ENCODE peak calls at places on chromosomes 6 and 20, in six cellular contexts. S is GM12878, X is suprapubic skin, D is stomach, Q is H1, P is HepG2. J is an unnamed sample.

GRCh38 chr20:40536866-40537265 is 152.2 kb downstream of the MAFB start:
- DNase-seq in Q (no peak), P (no peak), D (no peak), X (no peak), S (no peak), J (no peak)

GRCh38 chr20:43243672-43244269 is 54.1 kb upstream of the PTPRT start:
- DNase-seq in P (no peak), Q (peak), X (no peak), D (no peak), S (no peak), J (no peak)

GRCh38 chr6:26284537-26285142 is 80.4 kb upstream of the BTN3A2 start:
- DNase-seq in Q (peak), D (peak), P (no peak), S (peak), X (peak), J (peak)

GRCh38 chr20:22491188-22491500 is 93.2 kb downstream of the FOXA2 start:
- DNase-seq in Q (no peak), D (no peak), P (no peak), X (no peak), S (no peak), J (peak)

GRCh38 chr6:62217866-62218265 is 68.2 kb downstream of the KHDRBS2 start:
- DNase-seq in S (no peak), P (no peak), Q (no peak), D (no peak), X (no peak), J (no peak)

GRCh38 chr20:36852187-36852586 is 23.8 kb upstream of the TLDC2 start:
- DNase-seq in D (no peak), S (no peak), P (no peak), Q (no peak), X (no peak), J (no peak)

GRCh38 chr20:17661121-17661744 is 20.8 kb downstream of the RRBP1 start:
- DNase-seq in P (peak), S (no peak), Q (no peak), D (no peak), X (peak), J (no peak)

GRCh38 chr6:27814665-27815424 is 97.4 kb downstream of the OR2B2 start:
- DNase-seq in X (no peak), D (peak), S (peak), P (peak), Q (peak), J (peak)

GRCh38 chr6:34243901-34244884 is 4.6 kb downstream of the SMIM29 start:
- DNase-seq in X (peak), S (no peak), Q (no peak), P (peak), D (peak), J (peak)

DNA sequence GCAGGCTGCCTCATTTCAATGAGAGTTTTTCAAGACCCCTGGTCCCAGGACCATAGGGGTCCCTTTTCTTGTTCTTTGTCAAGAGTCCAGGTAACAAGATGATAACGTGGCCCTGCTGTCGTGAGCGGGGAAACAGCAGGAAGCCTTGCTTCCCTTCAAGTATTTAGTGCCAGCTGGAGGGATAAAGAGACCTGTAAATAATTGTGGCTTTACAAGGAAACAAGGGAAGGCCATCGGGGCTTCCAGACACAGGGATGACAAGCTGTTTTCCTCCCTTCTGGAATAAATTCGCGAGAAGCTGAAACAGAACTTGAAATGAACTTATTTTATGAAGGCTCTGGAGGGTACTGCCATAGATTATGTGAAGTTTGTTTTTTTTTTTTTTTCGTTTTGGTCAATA is 163.2 kb downstream of the SYNDIG1 start:
- DNase-seq in D (no peak), S (no peak), X (no peak), Q (peak), P (no peak), J (no peak)
- TF ChIP-seq POLR2AphosphoS5 in D (no peak), S (no peak), X (no peak), Q (no peak), P (no peak), J (no peak)

DNA sequence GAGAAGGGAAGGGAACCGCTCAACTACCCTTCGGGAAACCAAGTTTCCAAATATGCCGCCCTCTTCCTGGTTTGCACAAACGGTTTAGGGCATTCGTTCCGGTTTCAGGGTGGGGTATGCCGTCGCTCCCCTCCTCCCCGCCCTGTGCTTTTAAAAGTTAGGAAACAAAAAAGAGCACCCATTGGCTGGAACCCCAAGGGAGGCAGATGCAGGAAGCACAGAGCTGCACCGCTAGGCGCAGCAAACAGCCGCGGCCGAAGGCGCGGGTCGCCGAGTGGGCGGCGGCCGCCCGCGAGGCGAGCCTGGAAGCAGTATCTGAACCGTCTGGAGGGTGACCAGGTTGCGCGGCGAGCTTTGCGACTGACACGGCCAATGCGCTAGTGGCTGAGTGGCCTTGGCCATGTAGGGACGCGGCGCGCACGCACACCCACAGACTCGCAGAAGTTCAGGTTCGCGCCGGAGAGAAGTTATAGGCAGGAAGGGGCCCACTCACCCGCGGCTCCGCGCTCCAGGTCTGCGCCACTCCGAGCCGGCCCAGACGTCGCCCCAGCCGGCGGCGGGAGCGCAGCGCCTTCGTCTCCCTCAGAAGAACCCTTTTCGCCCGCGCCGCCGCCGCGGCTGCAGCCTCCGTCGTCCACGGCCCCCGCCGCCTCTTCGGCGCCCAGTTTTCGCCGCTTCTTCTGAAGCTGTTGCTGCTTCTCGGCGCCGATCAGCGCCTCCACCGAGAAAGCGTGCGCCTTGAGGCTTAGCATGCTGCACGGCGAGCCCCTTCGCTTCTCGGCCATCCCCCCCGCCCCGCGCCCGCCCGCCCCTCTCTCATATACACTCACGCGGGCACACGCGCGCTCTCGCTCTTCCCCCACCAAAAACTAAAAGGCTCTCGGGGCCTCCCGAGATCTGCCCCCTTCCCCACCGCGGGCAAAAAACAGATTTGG is 734 bp downstream of the TBX18 start:
- DNase-seq in Q (peak), D (no peak), P (no peak), X (peak), S (no peak), J (peak)
- TF ChIP-seq EP300 in Q (no peak), D (no peak), P (no peak), X (no peak), S (no peak), J (no peak)

DNA sequence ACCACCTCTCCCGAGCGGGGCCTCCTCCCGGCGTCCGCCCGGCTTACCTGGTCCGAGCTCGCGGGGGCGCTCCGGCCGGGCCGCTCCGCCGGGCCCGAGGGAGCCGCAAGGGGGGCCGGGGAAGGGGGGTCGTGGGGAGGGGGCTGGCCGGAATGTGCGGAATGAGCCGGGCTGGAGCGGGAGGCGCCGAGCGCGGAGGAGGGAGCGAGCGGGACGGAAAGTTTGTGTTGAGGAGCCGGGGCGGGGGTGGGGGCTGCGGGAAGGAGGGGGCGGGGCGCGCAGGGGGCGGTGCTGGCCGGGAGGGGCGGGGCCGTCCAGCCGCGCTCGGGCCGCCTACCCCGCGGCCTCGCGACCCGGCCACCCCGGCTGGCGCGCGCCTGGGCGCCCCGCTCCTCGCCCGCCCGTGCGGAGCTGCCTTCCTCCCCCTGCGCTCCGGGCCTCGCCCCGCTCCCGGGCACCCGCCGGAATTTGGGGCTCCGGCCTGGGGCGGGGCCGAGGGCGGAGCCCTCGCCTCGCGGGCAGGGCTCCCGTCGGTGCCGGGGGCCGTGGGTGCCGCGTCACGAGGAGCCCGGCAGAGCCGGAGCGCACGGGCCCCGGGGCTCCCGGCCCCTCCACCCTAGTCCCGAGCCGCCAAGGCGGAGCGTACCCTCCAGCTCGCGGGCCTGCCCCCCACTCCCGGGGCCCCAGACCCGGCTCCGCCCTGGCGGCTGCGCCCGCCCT is at the start of gene TEAD3:
- DNase-seq in Q (no peak), S (no peak), P (peak), X (peak), D (peak), J (peak)
- H3K27ac ChIP-seq in Q (peak), S (no peak), P (peak), X (peak), D (peak), J (peak)

DNA sequence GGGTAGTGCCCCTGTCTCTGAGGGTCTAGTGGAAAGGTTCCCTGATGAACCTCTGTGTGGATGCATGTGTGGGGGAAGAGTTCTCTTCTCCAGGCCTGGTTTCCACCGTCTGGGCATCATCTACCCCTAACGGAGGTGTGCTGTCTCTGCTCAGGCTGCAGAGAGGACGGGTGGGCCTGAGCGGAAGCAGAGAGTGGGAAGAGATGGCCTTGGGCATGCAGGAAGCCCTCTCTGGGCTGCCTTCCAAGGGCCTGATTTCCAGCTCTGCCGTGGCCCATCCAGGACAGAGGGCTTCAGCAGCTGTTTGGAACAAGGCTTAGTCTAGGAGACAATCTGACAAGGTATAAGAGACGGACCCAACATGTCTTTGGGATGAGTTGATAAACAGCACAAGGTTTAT is 220.1 kb upstream of the DTNBP1 start:
- DNase-seq in X (no peak), Q (no peak), S (no peak), P (no peak), D (no peak), J (no peak)
- TF ChIP-seq POLR2AphosphoS5 in X (no peak), Q (no peak), S (no peak), P (no peak), D (no peak), J (peak)

DNA sequence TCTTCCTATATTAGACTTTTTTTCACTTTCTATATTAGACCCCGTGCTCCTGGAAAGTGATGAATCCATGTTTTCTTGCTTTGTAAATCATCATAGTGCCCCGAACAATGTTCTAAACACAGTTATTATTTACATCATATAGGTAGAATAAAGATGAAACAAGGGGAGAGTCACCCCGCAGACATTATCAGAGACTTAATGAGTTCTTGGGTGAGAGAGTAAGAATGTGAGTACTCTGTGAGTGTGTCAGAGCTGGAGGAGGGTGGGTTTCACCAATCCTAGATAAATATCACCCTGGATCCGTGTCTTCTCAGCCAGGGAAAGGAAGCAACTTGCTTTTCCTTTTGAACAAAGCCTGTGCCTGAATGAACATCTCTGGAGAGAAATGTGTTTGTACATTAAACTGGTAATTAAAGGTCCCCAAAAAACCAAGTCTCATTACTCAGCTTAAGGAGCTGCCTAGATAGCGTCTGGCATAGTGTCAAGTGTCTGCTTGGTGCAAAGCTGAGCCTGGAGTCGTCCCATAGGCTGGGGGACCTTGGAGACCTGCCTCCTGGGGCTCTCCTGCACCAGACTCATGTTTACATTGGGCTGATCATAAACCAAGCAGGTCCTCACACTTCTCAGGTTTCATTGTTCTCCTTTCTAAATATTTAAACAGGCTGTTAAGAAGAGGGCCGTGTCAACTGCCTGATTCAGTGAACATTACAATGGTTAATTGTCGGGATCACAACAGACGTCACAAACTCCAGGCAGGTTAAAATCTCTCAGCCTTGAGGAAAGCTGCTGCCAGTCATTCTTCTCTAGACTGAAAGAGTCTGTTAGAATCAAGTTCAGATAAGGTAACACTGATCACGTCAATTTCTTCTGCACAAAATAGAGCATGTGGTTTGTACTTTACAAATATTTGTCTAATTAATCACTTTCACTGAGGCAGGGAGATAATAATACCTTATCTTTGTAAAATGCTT is 179.7 kb upstream of the MYLIP start:
- DNase-seq in D (peak), P (peak), X (no peak), Q (no peak), S (no peak), J (peak)
- TF ChIP-seq EP300 in D (no peak), P (no peak), X (no peak), Q (no peak), S (no peak), J (no peak)

GRCh38 chr6:136764522-136764993 is 27.7 kb downstream of the MAP3K5 start:
- DNase-seq in X (no peak), D (no peak), S (peak), P (no peak), Q (no peak), J (no peak)
- H3K27ac ChIP-seq in X (no peak), D (peak), S (peak), P (no peak), Q (no peak), J (no peak)

GRCh38 chr20:49184691-49185070 is 3.5 kb downstream of the STAU1 start:
- DNase-seq in S (no peak), X (no peak), P (no peak), D (no peak), Q (no peak), J (no peak)

GRCh38 chr20:49185071-49185757 is 2.9 kb downstream of the STAU1 start:
- DNase-seq in P (peak), S (no peak), Q (no peak), X (no peak), D (no peak), J (no peak)

GRCh38 chr20:49187330-49188100 is 619 bp downstream of the STAU1 start:
- DNase-seq in S (no peak), D (peak), X (peak), P (no peak), Q (no peak), J (no peak)

GRCh38 chr20:49188101-49188784 is at the start of gene STAU1:
- DNase-seq in S (peak), X (peak), D (peak), P (peak), Q (peak), J (peak)

DNA sequence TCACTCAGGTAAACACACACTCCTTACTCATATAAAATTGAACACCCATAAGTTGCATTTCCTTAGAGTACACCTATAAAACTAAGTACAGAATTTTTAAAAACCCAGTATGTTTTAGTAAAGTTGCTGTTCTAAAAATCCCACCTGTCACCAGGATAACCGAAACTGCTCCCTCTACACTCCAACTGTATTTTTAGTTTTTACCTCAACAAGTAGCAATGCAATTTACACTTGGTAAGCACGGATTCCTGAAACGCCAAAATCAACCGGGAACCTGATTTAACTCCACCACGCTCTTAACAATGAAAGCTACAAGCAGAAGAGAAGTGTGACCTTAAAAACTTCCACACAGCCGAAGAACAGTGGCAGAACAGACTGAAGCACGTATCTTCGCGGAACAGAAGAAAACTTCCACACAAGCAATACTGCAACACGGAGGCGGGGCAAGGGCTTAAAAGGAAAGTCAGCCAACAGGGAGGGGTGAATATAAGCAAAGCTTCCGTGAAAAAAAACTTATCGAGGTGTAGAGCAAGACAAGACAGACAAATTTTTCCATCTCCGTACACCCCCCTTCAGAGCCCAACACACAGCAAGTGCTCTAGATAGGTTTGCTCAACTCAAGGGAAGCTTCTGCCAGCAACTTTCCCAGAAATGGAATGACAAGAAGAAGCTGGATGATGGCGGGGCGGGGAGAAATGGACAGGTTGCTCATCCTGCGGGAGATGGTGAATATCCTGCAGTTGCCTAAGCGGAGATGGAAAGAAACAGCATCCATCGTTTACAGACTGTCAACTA is 1.4 kb downstream of the STAU1 start:
- DNase-seq in S (no peak), X (peak), P (peak), Q (no peak), D (peak), J (no peak)
- TF ChIP-seq POLR2AphosphoS5 in S (no peak), X (no peak), P (peak), Q (no peak), D (peak), J (no peak)